ENCODE peak calls at places on chromosomes 6 and 20, in nine cellular contexts. E is astrocyte, G is amygdala, X is M059J, I is SW 1271, W is NCI-H2081, M is lung, L is cardiac muscle cell, J is cardiac septum. R is an unnamed sample.

GRCh38 chr6:20644667-20645370 is 110.6 kb downstream of the CDKAL1 start:
- DNase-seq in E (peak), G (no peak), X (no peak), I (no peak), W (no peak), M (no peak), L (no peak), J (no peak), R (no peak)

GRCh38 chr6:37793067-37793466 is 26.5 kb upstream of the ZFAND3 start:
- DNase-seq in E (no peak), G (no peak), X (no peak), I (no peak), W (no peak), M (no peak), L (no peak), J (no peak), R (no peak)

GRCh38 chr20:37567331-37567665 is 39.6 kb upstream of the BLCAP start:
- DNase-seq in E (no peak), G (no peak), X (no peak), I (no peak), W (no peak), M (no peak), L (peak), J (peak), R (no peak)

GRCh38 chr6:141526985-141527384 is 605.7 kb upstream of the GJE1 start:
- DNase-seq in E (no peak), G (no peak), X (no peak), I (no peak), W (no peak), M (no peak), L (no peak), J (no peak), R (no peak)

GRCh38 chr20:34180460-34181108 is 60.6 kb upstream of the ASIP start:
- DNase-seq in E (no peak), G (no peak), X (peak), I (no peak), W (no peak), M (no peak), L (no peak), J (no peak), R (no peak)

GRCh38 chr20:53712212-53712977 is 118.8 kb upstream of the ZNF217 start:
- DNase-seq in E (no peak), G (no peak), X (no peak), I (no peak), W (no peak), M (no peak), L (no peak), J (no peak), R (no peak)

GRCh38 chr6:109978174-109979032 is at the start of gene GPR6:
- DNase-seq in E (peak), G (peak), X (peak), I (no peak), W (peak), M (peak), L (peak), J (no peak), R (no peak)

GRCh38 chr6:134539865-134540323 is 222.0 kb upstream of the SGK1 start:
- DNase-seq in E (peak), G (peak), X (peak), I (no peak), W (no peak), M (no peak), L (no peak), J (peak), R (no peak)

GRCh38 chr6:32244270-32244669 is 20.4 kb upstream of the NOTCH4 start:
- DNase-seq in E (no peak), G (no peak), X (no peak), I (no peak), W (no peak), M (no peak), L (no peak), J (no peak), R (no peak)

GRCh38 chr20:10219452-10219791 is 792 bp downstream of the SNAP25 start:
- DNase-seq in E (peak), G (peak), X (peak), I (peak), W (peak), M (peak), L (peak), J (no peak), R (no peak)